ENCODE peak calls at places on chromosomes 5 and 9, in six cellular contexts. One of them, this sample, is unnamed.

GRCh38 chr5:76443399-76443798 is 40.3 kb downstream of the IQGAP2 start:
- DNase-seq in HT-29: no peak
- DNase-seq in transverse colon: no peak
- DNase-seq in C1 segment of cervical spinal cord: no peak
- DNase-seq in NT2/D1: no peak
- DNase-seq in lung microvascular endothelial cell: no peak
- DNase-seq in this sample: no peak

GRCh38 chr9:96619491-96620154 is at the start of gene CDC14B:
- DNase-seq in transverse colon: peak; percentile 94
- DNase-seq in HT-29: peak; percentile 98
- DNase-seq in NT2/D1: peak; percentile 90
- DNase-seq in lung microvascular endothelial cell: peak; percentile 91
- DNase-seq in C1 segment of cervical spinal cord: peak; percentile 84
- DNase-seq in this sample: peak; percentile 84

GRCh38 chr9:131203438-131204219 is 72.7 kb downstream of the FAM78A start:
- DNase-seq in transverse colon: no peak
- DNase-seq in HT-29: no peak
- DNase-seq in C1 segment of cervical spinal cord: no peak
- DNase-seq in lung microvascular endothelial cell: no peak
- DNase-seq in NT2/D1: peak; percentile 35
- DNase-seq in this sample: no peak

GRCh38 chr5:104241051-104241450 is 678.5 kb upstream of the NUDT12 start:
- DNase-seq in NT2/D1: no peak
- DNase-seq in lung microvascular endothelial cell: no peak
- DNase-seq in C1 segment of cervical spinal cord: peak; percentile 8
- DNase-seq in HT-29: no peak
- DNase-seq in transverse colon: no peak
- DNase-seq in this sample: no peak

GRCh38 chr9:93911871-93912554 is 43.1 kb downstream of the BARX1 start:
- DNase-seq in lung microvascular endothelial cell: no peak
- DNase-seq in transverse colon: no peak
- DNase-seq in C1 segment of cervical spinal cord: no peak
- DNase-seq in HT-29: no peak
- DNase-seq in NT2/D1: no peak
- DNase-seq in this sample: no peak

GRCh38 chr5:39158127-39158593 is 61.2 kb downstream of the FYB1 start:
- DNase-seq in transverse colon: no peak
- DNase-seq in C1 segment of cervical spinal cord: no peak
- DNase-seq in lung microvascular endothelial cell: peak; percentile 13
- DNase-seq in HT-29: no peak
- DNase-seq in NT2/D1: no peak
- DNase-seq in this sample: no peak

GRCh38 chr5:173454764-173455598 is 126.8 kb upstream of the STC2 start:
- DNase-seq in lung microvascular endothelial cell: no peak
- DNase-seq in transverse colon: peak; percentile 12
- DNase-seq in HT-29: no peak
- DNase-seq in NT2/D1: no peak
- DNase-seq in C1 segment of cervical spinal cord: no peak
- DNase-seq in this sample: no peak

GRCh38 chr9:30250872-30251271 is 2133.6 kb upstream of the ACO1 start:
- DNase-seq in NT2/D1: no peak
- DNase-seq in transverse colon: no peak
- DNase-seq in lung microvascular endothelial cell: no peak
- DNase-seq in HT-29: no peak
- DNase-seq in C1 segment of cervical spinal cord: no peak
- DNase-seq in this sample: no peak

GRCh38 chr9:80556631-80557030 is 984.9 kb downstream of the TLE4 start:
- DNase-seq in HT-29: no peak
- DNase-seq in lung microvascular endothelial cell: no peak
- DNase-seq in NT2/D1: no peak
- DNase-seq in C1 segment of cervical spinal cord: no peak
- DNase-seq in transverse colon: no peak
- DNase-seq in this sample: no peak

GRCh38 chr5:75053286-75054109 is 1.1 kb upstream of the GCNT4 start:
- DNase-seq in HT-29: peak; percentile 43
- DNase-seq in transverse colon: peak; percentile 63
- DNase-seq in NT2/D1: no peak
- DNase-seq in lung microvascular endothelial cell: peak; percentile 63
- DNase-seq in C1 segment of cervical spinal cord: peak; percentile 65
- DNase-seq in this sample: no peak

GRCh38 chr9:137505421-137506140 is 44.6 kb downstream of the PNPLA7 start:
- DNase-seq in NT2/D1: no peak
- DNase-seq in C1 segment of cervical spinal cord: no peak
- DNase-seq in HT-29: no peak
- DNase-seq in transverse colon: no peak
- DNase-seq in lung microvascular endothelial cell: no peak
- DNase-seq in this sample: no peak

GRCh38 chr9:88458716-88459115 is 70.5 kb downstream of the SPIN1 start:
- DNase-seq in NT2/D1: no peak
- DNase-seq in lung microvascular endothelial cell: no peak
- DNase-seq in HT-29: no peak
- DNase-seq in transverse colon: no peak
- DNase-seq in C1 segment of cervical spinal cord: no peak
- DNase-seq in this sample: no peak

GRCh38 chr9:38708759-38709158 is 11.2 kb downstream of the FAM240B start:
- DNase-seq in C1 segment of cervical spinal cord: no peak
- DNase-seq in lung microvascular endothelial cell: no peak
- DNase-seq in transverse colon: no peak
- DNase-seq in NT2/D1: no peak
- DNase-seq in HT-29: no peak
- DNase-seq in this sample: no peak

GRCh38 chr5:1874820-1875219 is 7.9 kb downstream of the IRX4 start:
- DNase-seq in NT2/D1: no peak
- DNase-seq in transverse colon: no peak
- DNase-seq in HT-29: no peak
- DNase-seq in C1 segment of cervical spinal cord: no peak
- DNase-seq in lung microvascular endothelial cell: no peak
- DNase-seq in this sample: no peak

GRCh38 chr5:72767289-72768010 is 49.0 kb upstream of the TNPO1 start:
- DNase-seq in HT-29: peak; percentile 31
- DNase-seq in NT2/D1: no peak
- DNase-seq in transverse colon: no peak
- DNase-seq in C1 segment of cervical spinal cord: no peak
- DNase-seq in lung microvascular endothelial cell: peak; percentile 90
- DNase-seq in this sample: peak; percentile 5

GRCh38 chr5:72005676-72006075 is 101.6 kb upstream of the MAP1B start:
- DNase-seq in transverse colon: no peak
- DNase-seq in lung microvascular endothelial cell: no peak
- DNase-seq in C1 segment of cervical spinal cord: no peak
- DNase-seq in HT-29: no peak
- DNase-seq in NT2/D1: no peak
- DNase-seq in this sample: no peak

GRCh38 chr9:120387257-120387999 is 192.5 kb downstream of the CDK5RAP2 start:
- DNase-seq in C1 segment of cervical spinal cord: no peak
- DNase-seq in lung microvascular endothelial cell: no peak
- DNase-seq in transverse colon: no peak
- DNase-seq in NT2/D1: no peak
- DNase-seq in HT-29: no peak
- DNase-seq in this sample: no peak

GRCh38 chr5:120684213-120684612 is 220.1 kb downstream of the PRR16 start:
- DNase-seq in HT-29: peak; percentile 7
- DNase-seq in C1 segment of cervical spinal cord: no peak
- DNase-seq in transverse colon: no peak
- DNase-seq in NT2/D1: no peak
- DNase-seq in lung microvascular endothelial cell: no peak
- DNase-seq in this sample: no peak

GRCh38 chr9:136170291-136170901 is 34.5 kb downstream of the LHX3 start:
- DNase-seq in lung microvascular endothelial cell: peak; percentile 32
- DNase-seq in transverse colon: peak; percentile 47
- DNase-seq in HT-29: peak; percentile 51
- DNase-seq in NT2/D1: no peak
- DNase-seq in C1 segment of cervical spinal cord: peak; percentile 22
- DNase-seq in this sample: no peak

GRCh38 chr5:35194636-35195471 is 35.4 kb downstream of the PRLR start:
- DNase-seq in HT-29: peak; percentile 30
- DNase-seq in lung microvascular endothelial cell: no peak
- DNase-seq in C1 segment of cervical spinal cord: no peak
- DNase-seq in NT2/D1: no peak
- DNase-seq in transverse colon: peak; percentile 34
- DNase-seq in this sample: no peak

GRCh38 chr5:74977475-74977874 is 74.9 kb downstream of the GCNT4 start:
- DNase-seq in lung microvascular endothelial cell: no peak
- DNase-seq in transverse colon: no peak
- DNase-seq in HT-29: no peak
- DNase-seq in NT2/D1: no peak
- DNase-seq in C1 segment of cervical spinal cord: no peak
- DNase-seq in this sample: no peak

GRCh38 chr9:92679413-92680165 is 9.7 kb upstream of the IPPK start:
- DNase-seq in lung microvascular endothelial cell: no peak
- DNase-seq in HT-29: no peak
- DNase-seq in transverse colon: no peak
- DNase-seq in NT2/D1: no peak
- DNase-seq in C1 segment of cervical spinal cord: no peak
- DNase-seq in this sample: no peak

GRCh38 chr5:56211298-56211865 is 21.7 kb downstream of the ANKRD55 start:
- DNase-seq in lung microvascular endothelial cell: peak; percentile 98
- DNase-seq in NT2/D1: no peak
- DNase-seq in HT-29: peak; percentile 65
- DNase-seq in C1 segment of cervical spinal cord: no peak
- DNase-seq in transverse colon: no peak
- DNase-seq in this sample: no peak

GRCh38 chr5:142080248-142080647 is 28.3 kb upstream of the NDFIP1 start:
- DNase-seq in NT2/D1: no peak
- DNase-seq in transverse colon: no peak
- DNase-seq in C1 segment of cervical spinal cord: no peak
- DNase-seq in HT-29: no peak
- DNase-seq in lung microvascular endothelial cell: no peak
- DNase-seq in this sample: no peak

GRCh38 chr5:74766348-74766886 is 500 bp downstream of the GFM2 start:
- DNase-seq in transverse colon: no peak
- DNase-seq in lung microvascular endothelial cell: peak; percentile 72
- DNase-seq in C1 segment of cervical spinal cord: no peak
- DNase-seq in HT-29: peak; percentile 37
- DNase-seq in NT2/D1: no peak
- DNase-seq in this sample: no peak

GRCh38 chr9:98962181-98962560 is 18.5 kb downstream of the COL15A1 start:
- DNase-seq in NT2/D1: no peak
- DNase-seq in lung microvascular endothelial cell: no peak
- DNase-seq in transverse colon: no peak
- DNase-seq in C1 segment of cervical spinal cord: no peak
- DNase-seq in HT-29: no peak
- DNase-seq in this sample: no peak

GRCh38 chr5:69449511-69449910 is 34.6 kb downstream of the MARVELD2 start:
- DNase-seq in NT2/D1: no peak
- DNase-seq in transverse colon: no peak
- DNase-seq in HT-29: no peak
- DNase-seq in lung microvascular endothelial cell: no peak
- DNase-seq in C1 segment of cervical spinal cord: no peak
- DNase-seq in this sample: no peak

GRCh38 chr5:152503206-152503605 is 98.1 kb upstream of the NMUR2 start:
- DNase-seq in NT2/D1: no peak
- DNase-seq in lung microvascular endothelial cell: no peak
- DNase-seq in transverse colon: no peak
- DNase-seq in C1 segment of cervical spinal cord: no peak
- DNase-seq in HT-29: no peak
- DNase-seq in this sample: no peak

This sample was measured in iPS DF 19.7.